ENCODE peak calls at places on chromosomes 3 and 15, in ten cellular contexts. J, H, W, P, I, E, T, Y, X and Z are unnamed samples.

GRCh38 chr15:69194854-69195253 is 34.4 kb downstream of the GLCE start:
- DNase-seq in J (no peak), H (no peak), W (no peak), P (no peak), I (no peak), E (no peak), T (no peak), Y (no peak), X (no peak), Z (no peak)

GRCh38 chr3:54042259-54042823 is 80.0 kb upstream of the CACNA2D3 start:
- DNase-seq in J (no peak), H (no peak), W (no peak), P (no peak), I (no peak), E (no peak), T (no peak), Y (no peak), X (no peak), Z (no peak)

GRCh38 chr3:48408823-48409281 is 21.0 kb downstream of the PLXNB1 start:
- DNase-seq in J (no peak), H (peak), W (peak), P (peak), I (no peak), E (peak), T (peak), Y (peak), X (no peak), Z (no peak)

GRCh38 chr15:67127925-67128324 is 62.5 kb downstream of the SMAD3 start:
- DNase-seq in J (peak), H (no peak), W (no peak), P (no peak), I (no peak), E (peak), T (no peak), Y (no peak), X (no peak), Z (peak)

GRCh38 chr3:132351222-132351806 is 34.1 kb downstream of the ACP3 start:
- DNase-seq in J (no peak), H (no peak), W (no peak), P (no peak), I (no peak), E (no peak), T (no peak), Y (no peak), X (no peak), Z (no peak)

GRCh38 chr15:70210538-70210937 is 112.8 kb upstream of the TLE3 start:
- DNase-seq in J (no peak), H (no peak), W (no peak), P (no peak), I (no peak), E (no peak), T (no peak), Y (no peak), X (no peak), Z (no peak)

GRCh38 chr3:11568503-11569155 is 75.1 kb downstream of the VGLL4 start:
- DNase-seq in J (peak), H (peak), W (peak), P (no peak), I (peak), E (peak), T (no peak), Y (no peak), X (peak), Z (peak)

GRCh38 chr15:46151786-46152185 is 517.0 kb downstream of the SQOR start:
- DNase-seq in J (peak), H (no peak), W (no peak), P (no peak), I (no peak), E (no peak), T (no peak), Y (no peak), X (no peak), Z (no peak)

GRCh38 chr3:197559662-197560061 is 3.9 kb upstream of the BDH1 start:
- DNase-seq in J (no peak), H (no peak), W (no peak), P (no peak), I (no peak), E (no peak), T (no peak), Y (no peak), X (peak), Z (no peak)
- TF ChIP-seq POLR2A in J (no peak), H (no peak), W (no peak), P (no peak), I (no peak), E (no peak), T (no peak), Y (no peak), X (no peak), Z (no peak)

GRCh38 chr15:51982013-51982769 is 10.6 kb upstream of the LEO1 start:
- DNase-seq in J (peak), H (no peak), W (no peak), P (no peak), I (no peak), E (no peak), T (peak), Y (peak), X (no peak), Z (peak)
- TF ChIP-seq POLR2A in J (peak), H (no peak), W (no peak), P (no peak), I (no peak), E (no peak), T (peak), Y (no peak), X (no peak), Z (no peak)

DNA sequence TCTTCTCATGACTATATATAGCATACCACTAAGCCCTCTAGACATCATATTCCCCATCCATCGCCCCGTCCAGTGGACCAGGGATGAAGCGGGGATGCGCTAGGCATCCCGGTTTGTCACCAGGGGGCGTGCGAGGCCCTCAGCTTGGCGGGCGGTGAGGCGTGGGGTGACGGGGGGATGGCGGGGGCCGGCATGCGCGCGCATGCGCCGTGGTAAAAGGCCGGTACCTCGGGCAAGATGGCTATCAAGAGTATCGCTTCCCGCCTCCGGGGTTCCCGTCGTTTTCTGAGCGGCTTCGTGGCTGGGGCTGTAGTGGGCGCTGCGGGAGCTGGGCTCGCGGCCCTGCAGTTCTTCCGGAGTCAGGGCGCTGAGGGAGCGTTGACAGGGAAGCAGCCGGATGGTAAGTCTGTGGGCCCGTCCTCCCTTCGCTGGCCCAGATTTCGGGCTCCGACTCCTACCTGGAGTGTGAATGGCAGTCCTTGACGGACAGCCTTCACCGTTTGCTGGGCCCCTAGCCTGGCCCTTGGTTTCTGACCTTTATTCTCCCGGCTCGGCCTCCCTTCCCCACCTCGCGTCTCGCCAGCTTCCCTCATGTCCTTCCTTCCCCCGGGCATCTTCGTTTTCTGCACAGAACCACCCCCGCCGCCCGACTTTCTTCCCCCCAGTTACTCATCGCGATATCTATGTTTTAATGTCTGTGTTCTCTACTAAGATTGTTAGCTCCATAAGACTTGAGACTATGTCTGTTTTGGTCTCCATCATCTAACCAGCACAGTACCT is at the start of gene EXOG:
- DNase-seq in J (peak), H (peak), W (peak), P (peak), I (peak), E (peak), T (peak), Y (peak), X (peak), Z (peak)
- TF ChIP-seq POLR2A in J (peak), H (no peak), W (no peak), P (no peak), I (no peak), E (no peak), T (no peak), Y (peak), X (peak), Z (peak)

GRCh38 chr3:39249453-39250115 is 30.3 kb downstream of the CX3CR1 start:
- DNase-seq in J (no peak), H (no peak), W (no peak), P (no peak), I (no peak), E (peak), T (no peak), Y (no peak), X (no peak), Z (peak)

GRCh38 chr3:39251576-39251975 is 28.3 kb downstream of the CX3CR1 start:
- DNase-seq in J (no peak), H (no peak), W (no peak), P (no peak), I (no peak), E (no peak), T (no peak), Y (no peak), X (no peak), Z (no peak)

GRCh38 chr3:39255503-39256325 is 24.1 kb downstream of the CX3CR1 start:
- DNase-seq in J (no peak), H (no peak), W (no peak), P (no peak), I (no peak), E (no peak), T (no peak), Y (peak), X (peak), Z (no peak)

GRCh38 chr3:39250116-39250747 is 29.6 kb downstream of the CX3CR1 start:
- DNase-seq in J (no peak), H (no peak), W (no peak), P (no peak), I (no peak), E (no peak), T (no peak), Y (no peak), X (no peak), Z (no peak)

DNA sequence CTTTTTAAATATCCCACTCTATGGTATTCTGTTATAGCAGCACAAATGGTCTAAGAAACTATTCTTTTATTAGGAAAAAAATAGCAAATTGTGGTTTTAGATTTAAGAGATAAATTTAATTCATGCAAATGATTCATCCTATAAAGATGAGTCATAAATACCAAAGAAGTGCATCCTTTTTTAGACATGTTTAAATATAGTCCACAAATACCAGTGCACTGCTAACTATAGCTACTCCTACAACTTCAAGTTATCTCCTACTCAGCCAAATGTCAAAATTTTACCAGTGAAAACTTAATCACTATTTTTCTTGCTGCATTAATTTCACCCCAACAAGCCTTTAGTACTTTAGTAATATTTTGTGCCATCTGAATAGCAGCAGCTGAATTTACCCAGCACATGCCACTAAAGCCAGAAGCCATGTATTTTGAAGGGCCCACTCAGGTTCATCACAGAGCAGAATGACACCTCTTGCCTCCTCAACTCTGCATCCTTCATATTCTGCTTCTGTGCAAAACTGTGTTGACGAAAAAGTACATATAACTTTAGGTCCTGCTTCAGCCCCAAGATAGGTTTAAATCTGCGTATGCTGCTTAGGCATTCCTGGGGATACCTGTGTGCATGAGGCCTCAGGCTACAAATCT is 24.9 kb downstream of the CX3CR1 start:
- DNase-seq in J (peak), H (no peak), W (no peak), P (no peak), I (no peak), E (no peak), T (no peak), Y (no peak), X (no peak), Z (no peak)
- TF ChIP-seq POLR2A in J (no peak), H (no peak), W (no peak), P (no peak), I (no peak), E (no peak), T (no peak), Y (no peak), X (no peak), Z (no peak)

GRCh38 chr15:75606711-75607684 is 18.5 kb downstream of the SNUPN start:
- DNase-seq in J (peak), H (no peak), W (no peak), P (no peak), I (no peak), E (no peak), T (no peak), Y (no peak), X (peak), Z (no peak)
- TF ChIP-seq POLR2A in J (no peak), H (no peak), W (no peak), P (no peak), I (no peak), E (no peak), T (no peak), Y (no peak), X (no peak), Z (no peak)

GRCh38 chr15:53454535-53454842 is 305.0 kb downstream of the WDR72 start:
- DNase-seq in J (no peak), H (no peak), W (peak), P (no peak), I (no peak), E (no peak), T (no peak), Y (no peak), X (no peak), Z (no peak)
- TF ChIP-seq POLR2A in J (no peak), H (no peak), W (no peak), P (no peak), I (no peak), E (no peak), T (no peak), Y (no peak), X (no peak), Z (no peak)

GRCh38 chr3:177196473-177197040 is 725 bp downstream of the TBL1XR1 start:
- DNase-seq in J (peak), H (peak), W (peak), P (peak), I (no peak), E (peak), T (peak), Y (no peak), X (peak), Z (peak)

GRCh38 chr3:177195941-177196472 is 1.3 kb downstream of the TBL1XR1 start:
- DNase-seq in J (no peak), H (peak), W (no peak), P (no peak), I (no peak), E (no peak), T (no peak), Y (no peak), X (no peak), Z (peak)

GRCh38 chr3:177197934-177198484 is 727 bp upstream of the TBL1XR1 start:
- DNase-seq in J (no peak), H (no peak), W (no peak), P (no peak), I (no peak), E (no peak), T (no peak), Y (no peak), X (no peak), Z (no peak)

GRCh38 chr3:177195242-177195940 is 1.9 kb downstream of the TBL1XR1 start:
- DNase-seq in J (no peak), H (peak), W (peak), P (no peak), I (no peak), E (no peak), T (no peak), Y (no peak), X (peak), Z (no peak)

GRCh38 chr3:177197041-177197933 is at the start of gene TBL1XR1:
- DNase-seq in J (peak), H (peak), W (peak), P (peak), I (peak), E (peak), T (peak), Y (peak), X (peak), Z (peak)
- TF ChIP-seq POLR2A in J (peak), H (no peak), W (peak), P (no peak), I (no peak), E (no peak), T (no peak), Y (no peak), X (no peak), Z (no peak)